ENCODE peak calls at places on chromosomes 5 and 9, in five cellular contexts. M is Panc1, E is Peyer's patch, F is HCT116, V is transverse colon. A is an unnamed sample.

GRCh38 chr5:143931986-143932385 is 120.0 kb downstream of the HMHB1 start:
- DNase-seq in M (no peak), E (no peak), F (no peak), V (no peak), A (no peak)

GRCh38 chr9:106486685-106487084 is 376.3 kb upstream of the ZNF462 start:
- DNase-seq in M (no peak), E (no peak), F (no peak), V (no peak), A (peak)

GRCh38 chr5:79809743-79810142 is 120.1 kb downstream of the CMYA5 start:
- DNase-seq in M (no peak), E (no peak), F (no peak), V (no peak), A (no peak)

GRCh38 chr9:76298497-76299144 is 95.6 kb downstream of the RFK start:
- DNase-seq in M (no peak), E (no peak), F (no peak), V (no peak), A (no peak)

GRCh38 chr5:82425591-82425990 is 147.4 kb upstream of the RPS23 start:
- DNase-seq in M (no peak), E (no peak), F (no peak), V (no peak), A (no peak)

GRCh38 chr5:43432486-43433365 is 20.5 kb upstream of the CCL28 start:
- DNase-seq in M (no peak), E (no peak), F (peak), V (peak), A (peak)

GRCh38 chr5:176568657-176569056 is 19.5 kb downstream of the CDHR2 start:
- DNase-seq in M (no peak), E (no peak), F (no peak), V (no peak), A (no peak)

GRCh38 chr5:80877592-80877991 is 82.6 kb upstream of the RASGRF2 start:
- DNase-seq in M (no peak), E (no peak), F (no peak), V (no peak), A (no peak)

GRCh38 chr5:133006653-133007052 is 19.7 kb downstream of the ZCCHC10 start:
- DNase-seq in M (no peak), E (no peak), F (no peak), V (no peak), A (no peak)

GRCh38 chr5:180594311-180595045 is 3.2 kb upstream of the SCGB3A1 start:
- DNase-seq in M (no peak), E (no peak), F (no peak), V (no peak), A (no peak)

GRCh38 chr5:64637144-64637543 is 53.2 kb upstream of the SHISAL2B start:
- DNase-seq in M (no peak), E (no peak), F (no peak), V (no peak), A (no peak)

GRCh38 chr9:12859704-12860251 is 85.0 kb downstream of the LURAP1L start:
- DNase-seq in M (peak), E (no peak), F (peak), V (no peak), A (peak)

GRCh38 chr5:126370796-126371718 is 52.2 kb upstream of the GRAMD2B start:
- DNase-seq in M (no peak), E (no peak), F (no peak), V (peak), A (no peak)

GRCh38 chr5:136018814-136019777 is 9.7 kb upstream of the TGFBI start:
- DNase-seq in M (no peak), E (no peak), F (no peak), V (peak), A (no peak)

DNA sequence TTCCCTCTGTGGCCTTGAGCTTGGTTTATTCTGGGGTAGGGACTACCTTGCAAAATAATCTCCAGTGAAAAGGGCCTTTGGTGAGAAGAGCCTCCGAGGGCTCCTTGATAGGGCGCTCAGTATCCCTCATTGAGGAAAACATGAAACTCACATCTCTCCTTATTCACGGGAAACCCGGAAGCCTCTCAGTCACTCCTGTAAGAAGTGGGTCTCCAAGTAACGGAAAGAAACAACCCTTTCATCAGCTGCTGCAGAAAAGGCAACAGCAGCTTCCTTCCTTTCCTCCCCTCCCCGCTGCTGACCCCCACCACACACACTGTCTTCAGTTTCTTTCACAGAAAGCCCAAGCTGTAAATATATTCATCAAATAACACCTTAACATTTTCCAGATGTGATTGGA is 81.5 kb downstream of the C9orf152 start:
- DNase-seq in M (no peak), E (no peak), F (no peak), V (no peak), A (no peak)
- H3K27ac ChIP-seq in M (peak), E (peak), F (no peak), V (peak), A (no peak)

GRCh38 chr5:95759634-95760033 is 28.5 kb downstream of the RHOBTB3 start:
- DNase-seq in M (no peak), E (no peak), F (no peak), V (no peak), A (no peak)
- H3K27ac ChIP-seq in M (peak), E (peak), F (no peak), V (peak), A (peak)

GRCh38 chr9:136645903-136646754 is 16.6 kb upstream of the EGFL7 start:
- DNase-seq in M (no peak), E (no peak), F (no peak), V (no peak), A (no peak)

GRCh38 chr9:136645343-136645902 is 17.3 kb upstream of the EGFL7 start:
- DNase-seq in M (no peak), E (no peak), F (no peak), V (no peak), A (no peak)

GRCh38 chr9:136644593-136645342 is 17.9 kb upstream of the EGFL7 start:
- DNase-seq in M (no peak), E (peak), F (peak), V (peak), A (no peak)

GRCh38 chr9:136643596-136644342 is 18.9 kb upstream of the EGFL7 start:
- DNase-seq in M (no peak), E (no peak), F (no peak), V (no peak), A (no peak)

DNA sequence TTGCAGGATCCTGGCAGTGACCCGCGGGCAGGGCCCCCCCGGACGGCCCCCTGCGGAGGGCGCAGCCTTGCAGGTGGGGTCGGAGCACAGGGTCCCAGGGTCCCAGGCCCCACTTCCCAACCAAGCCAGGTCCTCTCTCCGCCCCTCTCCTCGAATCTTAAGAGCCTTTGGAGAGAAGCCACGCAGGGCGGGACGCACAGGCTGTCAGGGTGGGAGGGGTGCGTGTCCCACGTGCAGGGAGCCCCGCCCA is 18.4 kb upstream of the EGFL7 start:
- DNase-seq in M (no peak), E (no peak), F (no peak), V (peak), A (no peak)
- H3K27ac ChIP-seq in M (no peak), E (no peak), F (no peak), V (peak), A (no peak)

GRCh38 chr9:120977321-120977720 is 50.7 kb upstream of the TRAF1 start:
- DNase-seq in M (no peak), E (no peak), F (no peak), V (no peak), A (no peak)

GRCh38 chr9:120980951-120981350 is 54.4 kb upstream of the TRAF1 start:
- DNase-seq in M (no peak), E (no peak), F (no peak), V (no peak), A (no peak)

GRCh38 chr9:120974921-120975320 is 48.3 kb upstream of the TRAF1 start:
- DNase-seq in M (no peak), E (no peak), F (no peak), V (no peak), A (no peak)

GRCh38 chr9:120982851-120983250 is 56.3 kb upstream of the TRAF1 start:
- DNase-seq in M (no peak), E (no peak), F (no peak), V (no peak), A (no peak)

GRCh38 chr9:120978987-120979386 is 52.4 kb upstream of the TRAF1 start:
- DNase-seq in M (no peak), E (no peak), F (no peak), V (no peak), A (peak)
- H3K27ac ChIP-seq in M (no peak), E (no peak), F (no peak), V (no peak), A (no peak)